ENCODE peak calls at places on chromosomes 4 and X, in seven cellular contexts. D is T-helper 9 cell; C is brain microvascular endothelial cell; W is A673; S is H9; M is Caco-2; I is activated effector memory CD4-positive, alpha-beta T cell treated with Interleukin-2 at 50 U/mL for 16 hours. J is an unnamed sample.

GRCh38 chrX:53317365-53318069 is 36.1 kb upstream of the IQSEC2 start:
- DNase-seq in S (peak; percentile 68), W (peak; percentile 82), D (peak; percentile 70), I (peak; percentile 45), C (peak; percentile 35), M (peak; percentile 50), J (peak; percentile 57)

GRCh38 chr4:134531013-134531412 is 329.4 kb upstream of the PABPC4L start:
- DNase-seq in M (no peak), S (no peak), I (no peak), D (no peak), C (no peak), W (no peak), J (no peak)

GRCh38 chrX:153423652-153424051 is 12.4 kb downstream of the ZFP92 start:
- DNase-seq in M (no peak), I (no peak), S (no peak), W (no peak), C (no peak), D (no peak), J (no peak)

GRCh38 chrX:153780678-153781427 is at the start of gene SRPK3:
- DNase-seq in I (no peak), C (no peak), W (no peak), S (no peak), M (no peak), D (no peak), J (no peak)

GRCh38 chr4:1627417-1628313 is 56.4 kb downstream of the FAM53A start:
- DNase-seq in W (no peak), I (no peak), C (no peak), S (no peak), D (no peak), M (no peak), J (no peak)

GRCh38 chr4:2072971-2073807 is 14.1 kb downstream of the NAT8L start:
- DNase-seq in D (no peak), I (no peak), W (no peak), S (peak; percentile 14), M (no peak), C (no peak), J (no peak)

GRCh38 chrX:133655262-133655913 is 240.1 kb upstream of the GPC4 start:
- DNase-seq in W (no peak), I (no peak), D (no peak), S (no peak), M (no peak), C (no peak), J (no peak)

GRCh38 chr4:88204882-88205281 is 46.4 kb upstream of the ABCG2 start:
- DNase-seq in D (no peak), S (no peak), M (no peak), I (no peak), W (no peak), C (no peak), J (no peak)

GRCh38 chrX:130079824-130080406 is 30.4 kb downstream of the ELF4 start:
- DNase-seq in S (no peak), M (peak; percentile 44), I (no peak), C (peak; percentile 45), W (peak; percentile 78), D (peak; percentile 48), J (peak; percentile 75)

GRCh38 chrX:25853002-25853479 is 285.1 kb upstream of the MAGEB18 start:
- DNase-seq in S (no peak), M (no peak), W (no peak), I (no peak), C (no peak), D (no peak), J (no peak)

GRCh38 chrX:110418857-110419249 is 60.2 kb downstream of the RTL9 start:
- DNase-seq in S (no peak), M (no peak), I (no peak), W (peak; percentile 48), C (peak; percentile 18), D (no peak), J (peak; percentile 33)

GRCh38 chr4:156820931-156821330 is 150.7 kb downstream of the PDGFC start:
- DNase-seq in S (no peak), C (peak; percentile 14), W (no peak), D (no peak), M (no peak), I (no peak), J (no peak)

GRCh38 chrX:104921606-104922205 is 298.8 kb downstream of the TEX13A start:
- DNase-seq in W (no peak), D (no peak), S (no peak), M (no peak), I (no peak), C (no peak), J (no peak)

GRCh38 chrX:87468941-87469340 is 48.7 kb upstream of the KLHL4 start:
- DNase-seq in W (no peak), I (no peak), M (no peak), S (no peak), D (no peak), C (no peak), J (no peak)

GRCh38 chrX:70481424-70481823 is 36.8 kb downstream of the DLG3 start:
- DNase-seq in D (no peak), M (no peak), C (no peak), S (no peak), I (no peak), W (no peak), J (no peak)

GRCh38 chr4:70583952-70584834 is 7.9 kb upstream of the AMBN start:
- DNase-seq in C (no peak), W (no peak), I (no peak), S (no peak), D (no peak), M (no peak), J (peak; percentile 89)

GRCh38 chrX:47687249-47687648 is 28.3 kb upstream of the UXT start:
- DNase-seq in C (no peak), D (no peak), W (no peak), M (no peak), I (no peak), S (no peak), J (no peak)

GRCh38 chrX:17369294-17369693 is 5.7 kb upstream of the NHS start:
- DNase-seq in W (peak; percentile 34), I (no peak), M (no peak), S (no peak), C (no peak), D (no peak), J (no peak)

GRCh38 chr4:99808260-99808857 is 8.3 kb upstream of the DAPP1 start:
- DNase-seq in I (peak; percentile 65), D (peak; percentile 51), W (peak; percentile 62), C (peak; percentile 53), M (peak; percentile 71), S (peak; percentile 81), J (peak; percentile 74)

J was measured in SK-MEL-5.